ENCODE peak calls at places on chromosomes 12 and 14, in seven cellular contexts. C is mesenchymal stem cell, B is IMR-90, M is mesendoderm, R is trophoblast cell, Q is H9, F is neuronal stem cell. V is an unnamed sample.
A peak's percentile ranks its signal among the peaks of the same experiment; 100 is the strongest.

GRCh38 chr12:32501835-32502333 is 102.5 kb downstream of the FGD4 start:
- DNase-seq in M (peak; percentile 99), Q (peak; percentile 94), B (peak; percentile 81), R (no peak), F (peak; percentile 94), C (peak; percentile 83), V (peak; percentile 76)

GRCh38 chr12:64560395-64561301 is 49.6 kb upstream of the RASSF3 start:
- DNase-seq in M (no peak), Q (peak; percentile 61), C (peak; percentile 96), F (no peak), R (no peak), B (peak; percentile 100), V (no peak)

GRCh38 chr12:53234236-53234635 is 2.2 kb upstream of the RARG start:
- DNase-seq in M (peak; percentile 81), B (no peak), R (no peak), C (no peak), Q (peak; percentile 91), F (no peak), V (peak; percentile 82)

GRCh38 chr14:105395538-105395854 is 2.8 kb upstream of the TEX22 start:
- DNase-seq in R (no peak), C (no peak), F (no peak), B (no peak), Q (no peak), M (no peak), V (no peak)

GRCh38 chr12:115090783-115091182 is 406.8 kb upstream of the TBX3 start:
- DNase-seq in F (no peak), R (no peak), B (no peak), Q (no peak), C (no peak), M (no peak), V (no peak)

GRCh38 chr12:109735051-109735521 is 21.5 kb downstream of the FAM222A start:
- DNase-seq in C (no peak), M (no peak), F (no peak), R (no peak), B (no peak), Q (peak; percentile 32), V (no peak)

GRCh38 chr12:124238886-124239285 is 56.0 kb upstream of the RFLNA start:
- DNase-seq in Q (no peak), C (no peak), R (no peak), F (no peak), M (no peak), B (no peak), V (no peak)

GRCh38 chr12:104006929-104007328 is 41.3 kb downstream of the TDG start:
- DNase-seq in Q (no peak), B (peak; percentile 85), C (peak; percentile 53), F (no peak), M (no peak), R (no peak), V (no peak)

GRCh38 chr12:110249105-110249504 is 31.9 kb upstream of the ATP2A2 start:
- DNase-seq in Q (peak; percentile 14), R (no peak), M (no peak), F (no peak), B (peak; percentile 70), C (peak; percentile 76), V (no peak)

GRCh38 chr12:124498870-124499753 is 68.3 kb downstream of the NCOR2 start:
- DNase-seq in C (no peak), R (no peak), Q (no peak), M (no peak), B (peak; percentile 67), F (no peak), V (no peak)

GRCh38 chr12:111310076-111310870 is 58.6 kb downstream of the PHETA1 start:
- DNase-seq in B (no peak), F (no peak), Q (no peak), M (no peak), C (no peak), R (no peak), V (no peak)

DNA sequence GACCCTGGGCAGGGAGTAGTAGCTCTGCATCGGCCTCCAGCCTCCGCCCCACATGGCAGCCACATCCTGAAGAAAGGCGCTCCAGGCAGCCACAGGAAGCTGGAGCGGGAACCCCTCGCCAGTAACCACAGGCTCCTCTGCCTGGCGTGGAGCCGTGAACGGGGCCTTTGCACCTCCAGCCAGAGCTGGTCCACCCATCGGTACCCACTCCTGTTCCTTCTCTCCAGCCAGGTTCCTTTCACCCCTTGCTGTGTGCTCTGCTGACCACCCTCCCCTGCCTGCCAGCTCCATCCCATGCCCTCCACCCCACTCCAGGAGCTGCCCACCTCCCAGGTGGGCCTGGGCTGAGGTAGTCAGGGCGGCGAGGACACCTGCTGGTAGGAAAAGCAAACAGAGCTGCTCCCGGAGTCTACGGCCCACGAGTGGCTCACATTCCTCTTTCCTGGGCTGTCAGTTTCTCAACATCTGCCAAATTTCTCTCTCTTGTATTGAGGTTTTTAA is 2.7 kb downstream of the TGFB3 start:
- DNase-seq in B (peak; percentile 38), R (no peak), M (peak; percentile 57), Q (peak; percentile 62), F (no peak), C (peak; percentile 18), V (peak; percentile 74)
- H3K4ac ChIP-seq in B (no peak overlapping the region), R (no peak overlapping the region), M (no peak overlapping the region), Q (no peak overlapping the region), F (no peak overlapping the region), C (no peak overlapping the region), V (no peak overlapping the region)

GRCh38 chr14:54614296-54614695 is 47.4 kb downstream of the SAMD4A start:
- DNase-seq in F (no peak), M (no peak), B (no peak), Q (no peak), C (no peak), R (no peak), V (no peak)
- H3K4ac ChIP-seq in F (no peak overlapping the region), M (no peak overlapping the region), B (no peak overlapping the region), Q (no peak overlapping the region), C (no peak overlapping the region), R (no peak overlapping the region), V (no peak overlapping the region)

GRCh38 chr14:65261425-65261920 is 151.1 kb upstream of the FUT8 start:
- DNase-seq in M (no peak), R (no peak), C (peak; percentile 42), B (peak; percentile 43), F (no peak), Q (no peak), V (no peak)
- H3K4ac ChIP-seq in M (no peak overlapping the region), R (no peak overlapping the region), C (no peak overlapping the region), B (peak overlapping the region; percentile 0), F (no peak overlapping the region), Q (no peak overlapping the region), V (no peak overlapping the region)

GRCh38 chr14:71206123-71206522 is 298.9 kb downstream of the PCNX1 start:
- DNase-seq in C (no peak), M (no peak), F (no peak), B (no peak), Q (no peak), R (no peak), V (no peak)

GRCh38 chr14:71209888-71210287 is 302.6 kb downstream of the PCNX1 start:
- DNase-seq in M (no peak), Q (no peak), R (no peak), F (no peak), B (no peak), C (no peak), V (no peak)

GRCh38 chr14:71212093-71212492 is 304.8 kb downstream of the PCNX1 start:
- DNase-seq in C (no peak), R (no peak), F (no peak), Q (no peak), B (no peak), M (no peak), V (no peak)

GRCh38 chr14:71206766-71207371 is 299.6 kb downstream of the PCNX1 start:
- DNase-seq in F (no peak), B (peak; percentile 85), M (no peak), C (peak; percentile 52), R (no peak), Q (no peak), V (no peak)

GRCh38 chr14:71208702-71209357 is 301.6 kb downstream of the PCNX1 start:
- DNase-seq in B (no peak), Q (no peak), M (no peak), C (no peak), R (no peak), F (no peak), V (no peak)
- H3K4ac ChIP-seq in B (no peak overlapping the region), Q (no peak overlapping the region), M (no peak overlapping the region), C (no peak overlapping the region), R (no peak overlapping the region), F (no peak overlapping the region), V (no peak overlapping the region)

GRCh38 chr12:5989621-5990020 is 44.6 kb upstream of the ANO2 start:
- DNase-seq in M (no peak), C (no peak), R (peak; percentile 68), B (no peak), Q (no peak), F (no peak), V (no peak)
- H3K4ac ChIP-seq in M (no peak overlapping the region), C (no peak overlapping the region), R (no peak overlapping the region), B (no peak overlapping the region), Q (no peak overlapping the region), F (no peak overlapping the region), V (no peak overlapping the region)

DNA sequence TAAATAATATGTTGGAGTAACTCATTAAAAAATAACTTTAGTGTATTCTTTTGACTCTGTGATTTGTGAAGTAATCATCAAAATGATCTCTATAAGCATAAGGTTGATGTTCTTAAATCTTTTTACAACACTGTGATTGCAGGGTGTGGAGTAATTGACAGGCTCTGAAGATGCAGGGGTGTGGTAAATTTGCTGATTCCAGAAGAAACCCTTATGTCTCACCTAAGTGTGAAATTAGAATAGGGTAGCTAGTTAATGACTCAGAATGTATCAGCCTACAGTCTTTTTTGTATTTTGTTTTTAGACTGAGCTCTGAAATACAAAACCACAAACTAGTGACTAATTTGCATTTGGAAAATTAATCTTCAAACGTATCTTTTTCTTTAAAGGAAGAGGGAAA is 5.9 kb downstream of the PRPF39 start:
- DNase-seq in F (no peak), C (no peak), B (peak; percentile 61), M (peak; percentile 8), Q (no peak), R (no peak), V (no peak)
- H3K4ac ChIP-seq in F (no peak overlapping the region), C (no peak overlapping the region), B (no peak overlapping the region), M (no peak overlapping the region), Q (no peak overlapping the region), R (no peak overlapping the region), V (no peak overlapping the region)